ENCODE peak calls at places on chromosomes 4 and X, in five cellular contexts. B is uterus, J is heart left ventricle, G is A549, I is Peyer's patch. C is an unnamed sample. For H3K4me1, the result is how much of the 10 kb centered on the place peaks cover.

GRCh38 chr4:38154681-38155588 is 194.7 kb downstream of the PTTG2 start:
- DNase-seq in J (peak), I (peak), B (no peak), G (no peak), C (no peak)

GRCh38 chrX:122046226-122046625 is 998.8 kb downstream of the GLUD2 start:
- DNase-seq in G (no peak), I (no peak), B (no peak), J (no peak), C (no peak)

GRCh38 chr4:24764305-24764704 is 31.1 kb upstream of the SOD3 start:
- DNase-seq in G (no peak), J (no peak), B (no peak), I (no peak), C (no peak)

GRCh38 chr4:177339794-177340374 is 30.2 kb downstream of the NEIL3 start:
- DNase-seq in B (no peak), I (no peak), G (peak), J (no peak), C (no peak)

GRCh38 chr4:24595662-24596061 is 11.3 kb upstream of the DHX15 start:
- DNase-seq in J (no peak), B (no peak), G (no peak), I (no peak), C (no peak)

GRCh38 chr4:83083925-83084475 is 30.5 kb downstream of the PLAC8 start:
- DNase-seq in I (peak), G (no peak), B (no peak), J (no peak), C (no peak)

GRCh38 chr4:16669036-16669435 is 229.4 kb downstream of the LDB2 start:
- DNase-seq in J (peak), G (no peak), B (peak), I (no peak), C (no peak)

GRCh38 chr4:52051213-52051614 is at the start of gene SPATA18:
- DNase-seq in I (peak), G (peak), B (peak), J (peak), C (no peak)

GRCh38 chrX:16307950-16308349 is 140.7 kb downstream of the MAGEB17 start:
- DNase-seq in J (no peak), I (no peak), B (no peak), G (no peak), C (no peak)

GRCh38 chrX:43655151-43655676 is 885 bp upstream of the MAOA start:
- DNase-seq in I (peak), B (peak), G (peak), J (peak), C (no peak)

GRCh38 chr4:99324978-99325377 is 3.8 kb upstream of the ADH1B start:
- DNase-seq in I (peak), J (peak), B (peak), G (no peak), C (no peak)

GRCh38 chr4:97892596-97893266 is 250.5 kb downstream of the STPG2 start:
- DNase-seq in B (no peak), G (no peak), I (no peak), J (no peak), C (no peak)

GRCh38 chr4:55183926-55184599 is 58.7 kb upstream of the KDR start:
- DNase-seq in J (no peak), G (peak), I (no peak), B (no peak), C (no peak)

GRCh38 chr4:156941940-156942548 is 29.6 kb downstream of the PDGFC start:
- DNase-seq in B (peak), I (no peak), G (peak), J (peak), C (no peak)

GRCh38 chrX:43949669-43950068 is 23.5 kb downstream of the NDP start:
- DNase-seq in I (peak), B (no peak), G (peak), J (peak), C (no peak)

GRCh38 chrX:46611658-46612362 is 38.2 kb downstream of the CHST7 start:
- DNase-seq in B (no peak), I (no peak), J (no peak), G (no peak), C (no peak)

GRCh38 chr4:38695844-38696243 is 31.8 kb downstream of the KLF3 start:
- DNase-seq in I (no peak), J (no peak), G (no peak), B (no peak), C (no peak)

GRCh38 chrX:120446503-120446902 is 22.6 kb downstream of the LAMP2 start:
- DNase-seq in I (no peak), G (no peak), J (no peak), B (no peak), C (no peak)

GRCh38 chrX:13123857-13124345 is 79.5 kb upstream of the FAM9C start:
- DNase-seq in I (no peak), B (no peak), J (no peak), G (no peak), C (no peak)

GRCh38 chrX:44104699-44105098 is 131.5 kb upstream of the NDP start:
- DNase-seq in J (no peak), I (no peak), G (no peak), B (no peak), C (peak)

GRCh38 chr4:152117054-152117453 is 356.2 kb upstream of the GATB start:
- DNase-seq in I (no peak), B (no peak), G (no peak), J (no peak), C (no peak)

GRCh38 chr4:176587920-176588319 is 204.8 kb downstream of the VEGFC start:
- DNase-seq in B (no peak), I (no peak), G (no peak), J (no peak), C (no peak)

GRCh38 chrX:50920132-50920531 is 9.6 kb downstream of the BMP15 start:
- DNase-seq in B (no peak), I (no peak), G (no peak), J (no peak), C (no peak)

GRCh38 chrX:150018931-150019331 is 80.6 kb upstream of the EOLA2 start:
- DNase-seq in B (no peak), I (no peak), J (no peak), G (no peak), C (no peak)

GRCh38 chr4:2290974-2291704 is 29.2 kb upstream of the MXD4 start:
- DNase-seq in B (peak), I (peak), J (no peak), G (no peak), C (no peak)

DNA sequence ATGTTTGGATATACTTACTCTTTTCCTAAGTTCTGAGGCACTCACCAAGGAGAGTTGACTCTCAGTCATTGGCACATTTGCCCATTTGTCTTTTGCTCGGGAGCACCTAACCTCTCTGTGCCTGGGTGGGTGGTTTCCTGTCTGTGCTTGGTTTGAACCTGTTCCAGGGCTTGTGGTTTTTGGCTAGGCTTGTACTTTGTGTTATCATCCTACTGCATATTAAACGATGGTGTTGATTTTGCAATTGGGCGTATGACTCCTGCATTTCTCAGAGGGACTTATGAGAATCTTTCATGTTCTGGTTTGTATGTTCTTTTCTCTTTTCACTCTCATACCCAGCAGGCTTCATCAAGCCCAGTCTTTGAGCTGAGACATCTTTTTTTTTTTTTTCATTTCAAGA is 161.7 kb downstream of the BTC start:
- DNase-seq in G (no peak), I (no peak), B (no peak), J (no peak), C (no peak)
- TF ChIP-seq POLR2A in G (no peak), I (no peak), B (no peak), J (no peak), C (no peak)

DNA sequence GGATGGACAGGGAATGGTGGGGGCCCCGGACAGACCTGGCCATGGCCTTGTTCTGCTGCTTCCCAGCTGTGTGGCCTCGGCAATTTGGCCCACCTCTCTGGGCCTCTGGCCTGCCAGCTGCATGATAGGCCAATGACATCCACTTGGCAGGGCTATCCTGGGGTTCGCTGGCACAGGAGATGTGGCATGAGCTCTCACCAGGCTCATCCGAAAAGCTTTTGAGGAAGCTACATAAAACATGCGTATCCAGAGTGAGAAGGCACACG is 18.1 kb downstream of the SH3TC1 start:
- DNase-seq in I (no peak), J (no peak), B (no peak), G (no peak), C (no peak)
- H3K4me1 ChIP-seq in I (under half), J (under half), B (under half), G (under half), C (under half)

DNA sequence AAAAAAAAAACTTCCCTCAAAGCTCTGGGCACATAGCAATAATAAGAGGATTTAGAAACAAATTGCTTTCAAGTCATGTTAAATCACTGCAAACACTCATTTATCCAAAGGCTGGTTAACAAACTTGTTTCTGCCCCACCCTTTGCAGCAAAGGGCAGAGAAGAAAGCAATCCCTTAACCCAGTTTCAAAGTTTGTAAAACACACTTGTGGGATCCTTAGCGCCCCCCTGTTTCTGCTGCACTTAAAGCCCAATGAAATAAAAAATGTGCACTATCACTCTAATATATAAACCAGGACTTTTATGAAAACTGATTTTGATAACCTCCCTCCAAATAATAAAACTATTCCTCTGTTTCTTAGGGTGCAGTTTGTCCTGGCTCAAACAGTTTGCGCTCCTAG is 3.3 kb upstream of the PCDH10 start:
- DNase-seq in B (no peak), G (no peak), I (no peak), J (no peak), C (no peak)
- H3K4me3 ChIP-seq in B (no peak), G (peak), I (no peak), J (no peak), C (peak)

GRCh38 chrX:1537031-1537715 is at the start of gene P2RY8:
- DNase-seq in J (peak), G (peak), I (peak), B (peak), C (peak)

GRCh38 chrX:1533083-1533482 is 3.9 kb downstream of the P2RY8 start:
- DNase-seq in J (no peak), I (no peak), G (no peak), B (no peak), C (no peak)

GRCh38 chrX:1536712-1537030 is 314 bp downstream of the P2RY8 start:
- DNase-seq in B (no peak), J (no peak), G (no peak), I (no peak), C (no peak)

GRCh38 chrX:1535241-1536041 is 1.5 kb downstream of the P2RY8 start:
- DNase-seq in J (no peak), I (peak), B (no peak), G (no peak), C (no peak)

GRCh38 chrX:1534321-1535168 is 2.4 kb downstream of the P2RY8 start:
- DNase-seq in B (no peak), G (no peak), I (peak), J (no peak), C (no peak)
- TF ChIP-seq POLR2A in B (no peak), G (no peak), I (no peak), J (no peak), C (no peak)

GRCh38 chr4:33923469-33923868 is 2320.8 kb downstream of the ARAP2 start:
- DNase-seq in B (no peak), G (no peak), I (no peak), J (no peak), C (no peak)

GRCh38 chr4:33924801-33925200 is 2319.5 kb downstream of the ARAP2 start:
- DNase-seq in G (no peak), B (no peak), J (no peak), I (no peak), C (no peak)

GRCh38 chr4:33924239-33924638 is 2320.1 kb downstream of the ARAP2 start:
- DNase-seq in I (no peak), B (no peak), J (no peak), G (no peak), C (no peak)
- H3K4me1 ChIP-seq in I (under half), B (under half), J (under half), G (under half), C (under half)

C was measured in vagina.